ENCODE peak calls at places on chromosomes 1 and 21, in six cellular contexts. One of them, this sample, is unnamed.

GRCh38 chr1:43766818-43767525 is 59.6 kb downstream of the ST3GAL3 start:
- DNase-seq in left ventricle myocardium inferior: no peak
- DNase-seq in AG04450: no peak
- DNase-seq in colonic mucosa: no peak
- DNase-seq in neural crest cell: no peak
- DNase-seq in PC-3: no peak
- DNase-seq in this sample: no peak

GRCh38 chr1:5865056-5865455 is 127.2 kb downstream of the NPHP4 start:
- DNase-seq in left ventricle myocardium inferior: no peak
- DNase-seq in AG04450: no peak
- DNase-seq in colonic mucosa: no peak
- DNase-seq in neural crest cell: no peak
- DNase-seq in PC-3: no peak
- DNase-seq in this sample: no peak

GRCh38 chr1:92804721-92805169 is 19.8 kb upstream of the EVI5 start:
- DNase-seq in left ventricle myocardium inferior: peak
- DNase-seq in AG04450: peak
- DNase-seq in colonic mucosa: peak
- DNase-seq in neural crest cell: peak
- DNase-seq in PC-3: peak
- DNase-seq in this sample: no peak

GRCh38 chr1:100415217-100415778 is 63.0 kb downstream of the CDC14A start:
- DNase-seq in left ventricle myocardium inferior: no peak
- DNase-seq in AG04450: no peak
- DNase-seq in colonic mucosa: no peak
- DNase-seq in neural crest cell: no peak
- DNase-seq in PC-3: peak
- DNase-seq in this sample: no peak

GRCh38 chr1:90925928-90926869 is 95.6 kb downstream of the ZNF644 start:
- DNase-seq in left ventricle myocardium inferior: no peak
- DNase-seq in AG04450: peak
- DNase-seq in colonic mucosa: no peak
- DNase-seq in neural crest cell: no peak
- DNase-seq in PC-3: no peak
- DNase-seq in this sample: no peak

GRCh38 chr1:239307886-239308285 is 78.5 kb upstream of the CHRM3 start:
- DNase-seq in left ventricle myocardium inferior: no peak
- DNase-seq in AG04450: no peak
- DNase-seq in colonic mucosa: no peak
- DNase-seq in neural crest cell: no peak
- DNase-seq in PC-3: no peak
- DNase-seq in this sample: no peak

GRCh38 chr1:211638246-211638645 is 37.2 kb downstream of the NEK2 start:
- DNase-seq in left ventricle myocardium inferior: no peak
- DNase-seq in AG04450: no peak
- DNase-seq in colonic mucosa: no peak
- DNase-seq in neural crest cell: no peak
- DNase-seq in PC-3: no peak
- DNase-seq in this sample: no peak

GRCh38 chr1:244957525-244957924 is 93.2 kb upstream of the HNRNPU start:
- DNase-seq in left ventricle myocardium inferior: no peak
- DNase-seq in AG04450: no peak
- DNase-seq in colonic mucosa: no peak
- DNase-seq in neural crest cell: no peak
- DNase-seq in PC-3: no peak
- DNase-seq in this sample: no peak

GRCh38 chr1:218339267-218339831 is 5.8 kb upstream of the TGFB2 start:
- DNase-seq in left ventricle myocardium inferior: no peak
- DNase-seq in AG04450: no peak
- DNase-seq in colonic mucosa: no peak
- DNase-seq in neural crest cell: no peak
- DNase-seq in PC-3: peak
- DNase-seq in this sample: no peak

GRCh38 chr1:234528073-234528865 is 49.3 kb upstream of the TARBP1 start:
- DNase-seq in left ventricle myocardium inferior: peak
- DNase-seq in AG04450: no peak
- DNase-seq in colonic mucosa: no peak
- DNase-seq in neural crest cell: no peak
- DNase-seq in PC-3: no peak
- DNase-seq in this sample: no peak

GRCh38 chr1:187257476-187257875 is 428.7 kb downstream of the PLA2G4A start:
- DNase-seq in left ventricle myocardium inferior: no peak
- DNase-seq in AG04450: no peak
- DNase-seq in colonic mucosa: no peak
- DNase-seq in neural crest cell: no peak
- DNase-seq in PC-3: no peak
- DNase-seq in this sample: no peak

GRCh38 chr1:158117854-158118691 is 62.6 kb upstream of the CD1D start:
- DNase-seq in left ventricle myocardium inferior: no peak
- DNase-seq in AG04450: no peak
- DNase-seq in colonic mucosa: peak
- DNase-seq in neural crest cell: peak
- DNase-seq in PC-3: peak
- DNase-seq in this sample: peak

GRCh38 chr1:60828944-60829343 is 253.4 kb upstream of the NFIA start:
- DNase-seq in left ventricle myocardium inferior: no peak
- DNase-seq in AG04450: no peak
- DNase-seq in colonic mucosa: no peak
- DNase-seq in neural crest cell: no peak
- DNase-seq in PC-3: no peak
- DNase-seq in this sample: no peak

GRCh38 chr1:236058141-236058626 is 6.7 kb downstream of the NID1 start:
- DNase-seq in left ventricle myocardium inferior: no peak
- DNase-seq in AG04450: no peak
- DNase-seq in colonic mucosa: no peak
- DNase-seq in neural crest cell: peak
- DNase-seq in PC-3: no peak
- DNase-seq in this sample: no peak

GRCh38 chr1:5109652-5110051 is 455.2 kb downstream of the AJAP1 start:
- DNase-seq in left ventricle myocardium inferior: no peak
- DNase-seq in AG04450: no peak
- DNase-seq in colonic mucosa: no peak
- DNase-seq in neural crest cell: no peak
- DNase-seq in PC-3: no peak
- DNase-seq in this sample: no peak

GRCh38 chr1:205601209-205601608 is 30.6 kb downstream of the ELK4 start:
- DNase-seq in left ventricle myocardium inferior: no peak
- DNase-seq in AG04450: no peak
- DNase-seq in colonic mucosa: no peak
- DNase-seq in neural crest cell: no peak
- DNase-seq in PC-3: no peak
- DNase-seq in this sample: no peak

GRCh38 chr1:44505210-44505993 is 100.3 kb downstream of the RNF220 start:
- DNase-seq in left ventricle myocardium inferior: peak
- DNase-seq in AG04450: no peak
- DNase-seq in colonic mucosa: no peak
- DNase-seq in neural crest cell: no peak
- DNase-seq in PC-3: no peak
- DNase-seq in this sample: no peak

GRCh38 chr1:119453021-119453420 is 38.1 kb downstream of the HSD3B2 start:
- DNase-seq in left ventricle myocardium inferior: no peak
- DNase-seq in AG04450: no peak
- DNase-seq in colonic mucosa: no peak
- DNase-seq in neural crest cell: no peak
- DNase-seq in PC-3: peak
- DNase-seq in this sample: no peak

GRCh38 chr1:155012052-155012546 is 9.5 kb downstream of the ZBTB7B start:
- DNase-seq in left ventricle myocardium inferior: peak
- DNase-seq in AG04450: no peak
- DNase-seq in colonic mucosa: peak
- DNase-seq in neural crest cell: no peak
- DNase-seq in PC-3: no peak
- DNase-seq in this sample: no peak

GRCh38 chr1:156659994-156660751 is 17.0 kb downstream of the NES start:
- DNase-seq in left ventricle myocardium inferior: peak
- DNase-seq in AG04450: peak
- DNase-seq in colonic mucosa: peak
- DNase-seq in neural crest cell: peak
- DNase-seq in PC-3: peak
- DNase-seq in this sample: peak

GRCh38 chr1:32351859-32352745 is 10.2 kb downstream of the FAM229A start:
- DNase-seq in left ventricle myocardium inferior: peak
- DNase-seq in AG04450: no peak
- DNase-seq in colonic mucosa: peak
- DNase-seq in neural crest cell: no peak
- DNase-seq in PC-3: peak
- DNase-seq in this sample: peak

GRCh38 chr1:198253668-198254067 is 96.9 kb downstream of the NEK7 start:
- DNase-seq in left ventricle myocardium inferior: peak
- DNase-seq in AG04450: no peak
- DNase-seq in colonic mucosa: no peak
- DNase-seq in neural crest cell: no peak
- DNase-seq in PC-3: peak
- DNase-seq in this sample: no peak

GRCh38 chr1:54016343-54017282 is 1.4 kb downstream of the LDLRAD1 start:
- DNase-seq in left ventricle myocardium inferior: no peak
- DNase-seq in AG04450: no peak
- DNase-seq in colonic mucosa: peak
- DNase-seq in neural crest cell: no peak
- DNase-seq in PC-3: peak
- DNase-seq in this sample: no peak

GRCh38 chr1:156959414-156959813 is 39.0 kb downstream of the LRRC71 start:
- DNase-seq in left ventricle myocardium inferior: no peak
- DNase-seq in AG04450: peak
- DNase-seq in colonic mucosa: no peak
- DNase-seq in neural crest cell: no peak
- DNase-seq in PC-3: no peak
- DNase-seq in this sample: no peak

GRCh38 chr1:47238935-47239640 is 7.1 kb upstream of the TAL1 start:
- DNase-seq in left ventricle myocardium inferior: no peak
- DNase-seq in AG04450: no peak
- DNase-seq in colonic mucosa: no peak
- DNase-seq in neural crest cell: no peak
- DNase-seq in PC-3: no peak
- DNase-seq in this sample: no peak

GRCh38 chr1:26373281-26373680 is 731 bp upstream of the ZNF683 start:
- DNase-seq in left ventricle myocardium inferior: no peak
- DNase-seq in AG04450: no peak
- DNase-seq in colonic mucosa: no peak
- DNase-seq in neural crest cell: no peak
- DNase-seq in PC-3: no peak
- DNase-seq in this sample: no peak

GRCh38 chr1:62407398-62408009 is 29.3 kb upstream of the USP1 start:
- DNase-seq in left ventricle myocardium inferior: no peak
- DNase-seq in AG04450: peak
- DNase-seq in colonic mucosa: peak
- DNase-seq in neural crest cell: peak
- DNase-seq in PC-3: peak
- DNase-seq in this sample: no peak
- TF ChIP-seq CTCF in left ventricle myocardium inferior: peak
- TF ChIP-seq CTCF in AG04450: peak
- TF ChIP-seq CTCF in colonic mucosa: peak
- TF ChIP-seq CTCF in neural crest cell: peak
- TF ChIP-seq CTCF in PC-3: peak
- TF ChIP-seq CTCF in this sample: peak

DNA sequence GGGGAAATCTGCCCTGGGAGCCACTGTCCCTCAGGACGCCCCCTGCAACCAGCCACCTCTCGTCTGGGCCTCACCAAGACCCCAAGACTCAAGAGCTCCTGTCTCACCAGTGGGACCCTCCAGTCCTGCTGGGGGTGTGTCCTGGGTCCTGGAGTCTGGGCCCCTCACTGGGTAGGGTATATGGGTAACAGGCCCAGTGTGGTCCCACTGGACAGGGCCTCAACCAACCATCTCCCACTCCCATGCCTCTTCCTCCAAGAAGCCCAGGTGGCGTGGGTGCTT is 737 bp upstream of the VWA1 start:
- DNase-seq in left ventricle myocardium inferior: no peak
- DNase-seq in AG04450: no peak
- DNase-seq in colonic mucosa: no peak
- DNase-seq in neural crest cell: no peak
- DNase-seq in PC-3: no peak
- DNase-seq in this sample: no peak
- TF ChIP-seq CTCF in left ventricle myocardium inferior: no peak
- TF ChIP-seq CTCF in AG04450: no peak
- TF ChIP-seq CTCF in colonic mucosa: no peak
- TF ChIP-seq CTCF in neural crest cell: no peak
- TF ChIP-seq CTCF in PC-3: no peak
- TF ChIP-seq CTCF in this sample: no peak

GRCh38 chr21:28518620-28519019 is 474.1 kb downstream of the LTN1 start:
- DNase-seq in left ventricle myocardium inferior: no peak
- DNase-seq in AG04450: no peak
- DNase-seq in colonic mucosa: no peak
- DNase-seq in neural crest cell: no peak
- DNase-seq in PC-3: no peak
- DNase-seq in this sample: no peak

GRCh38 chr21:28516996-28517592 is 475.6 kb downstream of the LTN1 start:
- DNase-seq in left ventricle myocardium inferior: peak
- DNase-seq in AG04450: no peak
- DNase-seq in colonic mucosa: peak
- DNase-seq in neural crest cell: peak
- DNase-seq in PC-3: peak
- DNase-seq in this sample: no peak

GRCh38 chr21:28509031-28509430 is 483.6 kb downstream of the LTN1 start:
- DNase-seq in left ventricle myocardium inferior: no peak
- DNase-seq in AG04450: no peak
- DNase-seq in colonic mucosa: no peak
- DNase-seq in neural crest cell: no peak
- DNase-seq in PC-3: no peak
- DNase-seq in this sample: no peak

GRCh38 chr21:28516011-28516410 is 476.7 kb downstream of the LTN1 start:
- DNase-seq in left ventricle myocardium inferior: no peak
- DNase-seq in AG04450: no peak
- DNase-seq in colonic mucosa: no peak
- DNase-seq in neural crest cell: no peak
- DNase-seq in PC-3: no peak
- DNase-seq in this sample: no peak

DNA sequence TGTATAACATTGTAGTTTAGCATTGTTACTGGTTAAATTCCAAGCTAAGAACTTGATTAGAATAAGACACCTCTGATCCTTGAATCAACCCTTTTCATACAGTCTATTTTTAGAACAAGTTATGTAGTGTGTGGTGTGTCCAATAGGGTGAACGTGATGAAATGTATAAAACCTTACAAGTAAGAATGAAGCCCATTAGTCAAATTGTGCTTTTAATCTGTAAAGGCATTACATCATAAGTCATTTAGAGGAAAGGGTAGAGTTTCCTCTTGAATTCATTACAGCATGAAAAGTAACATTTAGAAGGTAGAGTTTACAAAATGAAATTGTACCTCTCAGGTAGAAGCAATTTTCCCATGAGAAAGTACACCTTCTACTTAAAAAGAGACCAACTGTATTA is 479.2 kb downstream of the LTN1 start:
- DNase-seq in left ventricle myocardium inferior: no peak
- DNase-seq in AG04450: no peak
- DNase-seq in colonic mucosa: no peak
- DNase-seq in neural crest cell: no peak
- DNase-seq in PC-3: no peak
- DNase-seq in this sample: no peak
- TF ChIP-seq CTCF in left ventricle myocardium inferior: no peak
- TF ChIP-seq CTCF in AG04450: no peak
- TF ChIP-seq CTCF in colonic mucosa: no peak
- TF ChIP-seq CTCF in neural crest cell: no peak
- TF ChIP-seq CTCF in PC-3: no peak
- TF ChIP-seq CTCF in this sample: no peak

DNA sequence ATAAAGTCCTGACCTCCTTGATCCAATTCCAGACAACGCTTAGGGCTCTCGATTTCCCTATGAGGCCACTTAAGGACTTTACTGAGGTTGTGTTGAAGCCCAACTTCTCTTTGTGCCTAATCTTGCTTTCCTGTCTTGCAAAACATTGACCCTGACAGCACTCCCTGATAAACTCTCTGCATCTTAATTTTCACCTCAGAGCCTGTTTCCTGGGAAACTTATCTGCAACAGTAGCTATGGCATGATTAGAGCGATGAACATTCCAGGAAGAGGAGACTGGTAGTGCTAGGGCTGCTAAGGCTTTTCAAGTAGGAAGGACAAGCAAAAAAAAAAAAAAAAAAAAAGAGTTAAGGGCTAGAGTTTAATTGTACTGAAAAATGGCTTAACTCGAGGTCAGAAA is 118.9 kb downstream of the RGS21 start:
- DNase-seq in left ventricle myocardium inferior: no peak
- DNase-seq in AG04450: no peak
- DNase-seq in colonic mucosa: no peak
- DNase-seq in neural crest cell: no peak
- DNase-seq in PC-3: no peak
- DNase-seq in this sample: no peak
- TF ChIP-seq CTCF in left ventricle myocardium inferior: no peak
- TF ChIP-seq CTCF in AG04450: no peak
- TF ChIP-seq CTCF in colonic mucosa: no peak
- TF ChIP-seq CTCF in neural crest cell: no peak
- TF ChIP-seq CTCF in PC-3: no peak
- TF ChIP-seq CTCF in this sample: no peak

This sample was measured in mesothelial cell of epicardium.